ENCODE peak calls at places on chromosomes 11 and 22, in seven cellular contexts. C is EH, G is stromal cell of bone marrow, L is T-cell, B is OCI-M1, W is skeletal muscle cell, P is SJSA1. Y is an unnamed sample.

GRCh38 chr11:41065432-41065831 is 394.0 kb downstream of the LRRC4C start:
- DNase-seq in C (no peak), B (no peak), P (no peak), L (no peak), G (no peak), W (no peak), Y (no peak)

GRCh38 chr11:62123669-62124185 is at the start of gene INCENP:
- DNase-seq in C (peak), G (peak), P (peak), L (peak), B (peak), W (peak), Y (peak)

GRCh38 chr11:45750439-45750838 is 54.5 kb upstream of the SLC35C1 start:
- DNase-seq in W (no peak), L (no peak), C (no peak), B (no peak), P (no peak), G (no peak), Y (no peak)

GRCh38 chr22:20490183-20490940 is 5.2 kb downstream of the KLHL22 start:
- DNase-seq in C (no peak), G (no peak), P (no peak), W (no peak), L (no peak), B (no peak), Y (no peak)

GRCh38 chr11:67356867-67357561 is 3.7 kb upstream of the POLD4 start:
- DNase-seq in C (peak), L (peak), P (peak), B (peak), G (peak), W (no peak), Y (peak)

GRCh38 chr11:2988996-2989395 is 3.1 kb downstream of the NAP1L4 start:
- DNase-seq in P (no peak), W (no peak), B (peak), C (peak), G (no peak), L (no peak), Y (peak)

GRCh38 chr11:71239581-71239980 is 12.8 kb downstream of the SHANK2 start:
- DNase-seq in C (no peak), P (no peak), W (no peak), L (no peak), G (no peak), B (no peak), Y (no peak)

GRCh38 chr11:122834065-122834464 is 4.2 kb upstream of the CRTAM start:
- DNase-seq in W (no peak), P (no peak), C (no peak), G (no peak), B (peak), L (no peak), Y (no peak)

GRCh38 chr11:113932788-113933187 is 28.2 kb downstream of the HTR3B start:
- DNase-seq in G (no peak), W (no peak), P (no peak), C (no peak), L (no peak), B (no peak), Y (no peak)

GRCh38 chr22:29478326-29479276 is 1.4 kb upstream of the NEFH start:
- DNase-seq in G (no peak), P (no peak), C (peak), B (peak), W (no peak), L (peak), Y (no peak)